ENCODE peak calls at places on chromosomes 3 and 15, in five cellular contexts. J is pancreas; V is psoas muscle; X is Peyer's patch; F is naive thymus-derived CD4-positive, alpha-beta T cell. H is an unnamed sample. For H3K9me3, the result is how much of the 10 kb centered on the place peaks cover.

GRCh38 chr3:66031102-66031698 is 7.5 kb downstream of the MAGI1 start:
- DNase-seq in J (no peak), V (no peak), X (no peak), F (no peak), H (no peak)

GRCh38 chr3:173135059-173135458 is 6.0 kb downstream of the SPATA16 start:
- DNase-seq in J (no peak), V (no peak), X (no peak), F (no peak), H (no peak)

GRCh38 chr15:73237910-73238309 is 130.8 kb downstream of the HCN4 start:
- DNase-seq in J (no peak), V (no peak), X (no peak), F (no peak), H (no peak)

GRCh38 chr3:55721716-55722484 is 234.8 kb upstream of the WNT5A start:
- DNase-seq in J (no peak), V (no peak), X (no peak), F (no peak), H (no peak)

GRCh38 chr15:38714309-38715072 is 149.9 kb upstream of the RASGRP1 start:
- DNase-seq in J (no peak), V (no peak), X (no peak), F (no peak), H (no peak)

GRCh38 chr15:91055548-91056331 is 33.3 kb upstream of the VPS33B start:
- DNase-seq in J (peak), V (peak), X (no peak), F (no peak), H (no peak)

GRCh38 chr15:25700916-25701315 is 162.2 kb downstream of the ATP10A start:
- DNase-seq in J (no peak), V (no peak), X (no peak), F (no peak), H (peak)

GRCh38 chr3:8474991-8475390 is 26.6 kb upstream of the LMCD1 start:
- DNase-seq in J (no peak), V (no peak), X (no peak), F (no peak), H (no peak)

GRCh38 chr3:43198791-43199644 is 87.3 kb upstream of the SNRK start:
- DNase-seq in J (no peak), V (no peak), X (no peak), F (no peak), H (no peak)

GRCh38 chr3:38457111-38458003 is 3.7 kb downstream of the ACVR2B start:
- DNase-seq in J (no peak), V (no peak), X (no peak), F (no peak), H (no peak)

GRCh38 chr3:65831733-65832425 is 206.8 kb downstream of the MAGI1 start:
- DNase-seq in J (no peak), V (no peak), X (no peak), F (no peak), H (no peak)

GRCh38 chr15:51505251-51505650 is 117.3 kb downstream of the DMXL2 start:
- DNase-seq in J (no peak), V (no peak), X (no peak), F (no peak), H (no peak)

GRCh38 chr3:49683162-49683561 is 6.1 kb downstream of the MST1 start:
- DNase-seq in J (no peak), V (no peak), X (no peak), F (no peak), H (no peak)

GRCh38 chr3:127015282-127016042 is 32.5 kb downstream of the PLXNA1 start:
- DNase-seq in J (no peak), V (no peak), X (no peak), F (no peak), H (no peak)

GRCh38 chr3:74124716-74125115 is 489.7 kb downstream of the CNTN3 start:
- DNase-seq in J (no peak), V (no peak), X (no peak), F (no peak), H (no peak)

GRCh38 chr15:91866371-91866905 is 12.9 kb downstream of the SLCO3A1 start:
- DNase-seq in J (no peak), V (peak), X (no peak), F (no peak), H (no peak)

GRCh38 chr3:69226071-69226470 is 103.7 kb upstream of the LMOD3 start:
- DNase-seq in J (no peak), V (no peak), X (no peak), F (no peak), H (no peak)

GRCh38 chr3:161925749-161926360 is 429.2 kb downstream of the OTOL1 start:
- DNase-seq in J (no peak), V (no peak), X (no peak), F (no peak), H (no peak)

GRCh38 chr15:51131596-51132290 is 37.0 kb upstream of the TNFAIP8L3 start:
- DNase-seq in J (no peak), V (no peak), X (no peak), F (no peak), H (no peak)

GRCh38 chr3:179196098-179196497 is 47.9 kb downstream of the PIK3CA start:
- DNase-seq in J (no peak), V (no peak), X (no peak), F (peak), H (no peak)

GRCh38 chr3:24773798-24774197 is 279.1 kb upstream of the THRB start:
- DNase-seq in J (peak), V (peak), X (no peak), F (no peak), H (peak)

DNA sequence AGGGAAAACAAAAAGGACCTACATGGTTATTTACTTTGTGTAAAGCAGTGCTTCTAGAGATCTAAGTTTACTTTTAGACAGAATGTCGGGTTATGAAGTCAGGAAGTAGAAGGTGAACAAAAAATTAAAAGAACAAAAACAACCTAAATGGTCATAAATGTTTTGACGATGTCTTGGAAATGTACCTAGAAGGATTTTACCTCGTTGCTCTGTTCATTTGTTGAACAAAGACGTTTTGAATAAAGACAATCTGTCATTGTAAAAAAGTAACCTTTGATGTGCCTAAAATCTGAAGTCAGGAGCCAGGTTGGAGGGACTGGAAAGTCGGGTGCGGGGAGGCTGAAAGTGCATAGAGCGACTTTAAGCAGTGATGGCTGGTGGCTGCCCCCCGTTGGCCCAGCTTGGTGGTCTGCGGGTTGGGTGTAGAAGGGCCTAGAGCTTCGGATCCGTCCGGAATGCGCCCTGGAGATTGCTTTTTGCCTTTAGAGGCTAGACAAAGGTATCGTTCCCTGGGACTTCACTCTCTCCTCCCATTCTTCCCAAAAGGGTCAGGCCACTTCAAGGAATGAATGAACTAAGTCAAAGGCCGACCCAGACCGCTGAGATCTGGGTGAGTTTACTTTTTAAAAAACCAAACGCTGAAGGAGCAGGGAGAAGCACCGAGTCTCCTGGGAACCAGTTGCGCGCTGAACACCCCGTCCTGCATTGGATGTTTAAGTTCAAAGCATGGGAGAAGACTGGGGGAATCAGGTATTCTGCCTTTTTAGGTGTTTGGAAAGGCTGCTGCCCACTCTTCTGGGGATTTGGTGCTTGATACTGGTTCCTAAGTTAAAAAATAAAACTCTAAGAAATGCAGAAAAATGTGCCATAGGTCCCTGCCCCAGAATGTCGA is 2.2 kb downstream of the SOX14 start:
- DNase-seq in J (no peak), V (no peak), X (no peak), F (no peak), H (no peak)
- H3K9me3 ChIP-seq in J (under half), V (under half), X (under half), F (under half), H (under half)

GRCh38 chr3:195411831-195412230 is 31.0 kb downstream of the ACAP2 start:
- DNase-seq in J (no peak), V (no peak), X (no peak), F (no peak), H (no peak)
- H3K9me3 ChIP-seq in J (under half), V (under half), X (under half), F (under half), H (under half)

GRCh38 chr15:70690012-70690411 is 73.3 kb downstream of the UACA start:
- DNase-seq in J (no peak), V (no peak), X (no peak), F (no peak), H (no peak)

GRCh38 chr15:70690491-70691281 is 72.7 kb downstream of the UACA start:
- DNase-seq in J (no peak), V (no peak), X (no peak), F (no peak), H (no peak)

DNA sequence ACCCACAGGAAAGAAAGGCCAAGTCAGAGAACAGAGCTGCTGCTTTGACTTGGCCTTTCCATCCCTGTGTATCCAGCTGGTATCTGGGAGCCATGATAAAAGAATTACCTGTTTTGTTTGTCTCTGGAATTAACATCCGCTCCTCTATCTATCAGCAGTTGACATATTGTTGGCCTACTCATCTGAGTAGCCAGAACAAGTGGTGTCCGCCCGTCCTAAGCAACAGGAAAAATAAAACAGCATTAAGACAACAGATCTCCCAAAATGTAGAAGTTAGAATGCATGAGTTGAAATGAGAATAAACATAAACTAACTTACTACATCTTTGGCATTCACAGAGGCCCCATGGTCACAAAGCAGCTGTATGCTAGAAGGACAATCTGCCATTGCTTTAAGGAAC is 75.9 kb downstream of the UACA start:
- DNase-seq in J (no peak), V (no peak), X (no peak), F (no peak), H (no peak)
- H3K9me3 ChIP-seq in J (under half), V (under half), X (under half), F (under half), H (under half)

GRCh38 chr15:52784799-52785671 is 5.1 kb downstream of the ONECUT1 start:
- DNase-seq in J (peak), V (no peak), X (no peak), F (no peak), H (no peak)

GRCh38 chr15:52783191-52783829 is 6.8 kb downstream of the ONECUT1 start:
- DNase-seq in J (peak), V (no peak), X (no peak), F (no peak), H (no peak)

GRCh38 chr15:52782514-52782913 is 7.6 kb downstream of the ONECUT1 start:
- DNase-seq in J (no peak), V (no peak), X (no peak), F (no peak), H (no peak)

GRCh38 chr15:52785672-52786406 is 4.3 kb downstream of the ONECUT1 start:
- DNase-seq in J (peak), V (no peak), X (no peak), F (no peak), H (no peak)

GRCh38 chr15:52783929-52784798 is 6.0 kb downstream of the ONECUT1 start:
- DNase-seq in J (peak), V (no peak), X (no peak), F (no peak), H (no peak)
- H3K9me3 ChIP-seq in J (under half), V (under half), X (under half), F (under half), H (under half)

GRCh38 chr3:75737831-75738493 is 47.4 kb downstream of the ZNF717 start:
- DNase-seq in J (no peak), V (no peak), X (no peak), F (no peak), H (no peak)
- H3K9me3 ChIP-seq in J (under half), V (half or more), X (under half), F (half or more), H (under half)

GRCh38 chr3:51519848-51520247 is 18.7 kb upstream of the RAD54L2 start:
- DNase-seq in J (no peak), V (no peak), X (no peak), F (no peak), H (peak)
- H3K9me3 ChIP-seq in J (under half), V (under half), X (under half), F (under half), H (under half)

DNA sequence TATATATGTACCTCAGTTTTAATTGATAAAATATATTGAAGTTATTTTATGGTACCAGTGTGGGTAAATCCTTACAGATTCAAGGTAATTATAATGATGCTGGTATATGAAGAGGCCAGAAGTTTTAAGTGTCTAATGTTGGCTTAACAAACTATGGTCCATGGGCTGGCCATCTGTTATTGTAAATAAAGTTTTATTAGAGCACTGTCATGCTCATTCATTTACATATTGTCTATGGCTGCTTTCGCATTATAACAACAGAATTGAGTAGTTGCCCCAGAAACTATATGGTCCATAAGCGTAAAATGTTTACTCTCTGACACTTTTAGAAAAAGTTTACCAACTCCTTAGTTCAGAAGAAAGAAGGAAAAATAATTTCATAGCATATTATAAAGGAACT is 67.9 kb downstream of the MEF2A start:
- DNase-seq in J (no peak), V (no peak), X (no peak), F (no peak), H (no peak)
- H3K9me3 ChIP-seq in J (under half), V (under half), X (under half), F (under half), H (under half)

DNA sequence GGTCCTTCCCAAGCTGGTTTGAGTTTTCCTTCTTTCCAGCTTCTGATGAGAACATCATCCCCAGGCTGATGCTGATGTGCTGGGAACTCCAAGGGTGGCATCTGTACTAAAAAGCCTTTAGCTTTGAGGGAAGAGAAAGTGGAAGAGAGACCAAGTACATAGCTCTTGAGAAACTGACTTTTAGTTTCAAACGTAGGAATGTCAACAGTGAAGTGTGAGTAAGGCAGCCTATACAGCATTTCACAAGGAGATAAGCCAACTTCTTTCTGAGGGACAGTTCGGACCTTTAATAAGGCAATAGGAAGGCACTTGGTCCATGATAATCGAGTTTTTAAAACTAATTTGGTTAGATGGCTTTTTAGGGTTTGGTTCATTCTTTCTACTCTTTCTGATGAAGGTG is 53.7 kb downstream of the DLG1 start:
- DNase-seq in J (no peak), V (no peak), X (no peak), F (no peak), H (no peak)
- H3K9me3 ChIP-seq in J (under half), V (under half), X (under half), F (under half), H (under half)

GRCh38 chr15:92954578-92954977 is 54.5 kb downstream of the CHD2 start:
- DNase-seq in J (no peak), V (no peak), X (no peak), F (no peak), H (no peak)

GRCh38 chr15:92960996-92961681 is 61.0 kb downstream of the CHD2 start:
- DNase-seq in J (no peak), V (no peak), X (no peak), F (no peak), H (no peak)

GRCh38 chr15:92955706-92956105 is 55.6 kb downstream of the CHD2 start:
- DNase-seq in J (no peak), V (no peak), X (no peak), F (no peak), H (no peak)

GRCh38 chr15:92959219-92959618 is 59.1 kb downstream of the CHD2 start:
- DNase-seq in J (no peak), V (no peak), X (no peak), F (no peak), H (no peak)

DNA sequence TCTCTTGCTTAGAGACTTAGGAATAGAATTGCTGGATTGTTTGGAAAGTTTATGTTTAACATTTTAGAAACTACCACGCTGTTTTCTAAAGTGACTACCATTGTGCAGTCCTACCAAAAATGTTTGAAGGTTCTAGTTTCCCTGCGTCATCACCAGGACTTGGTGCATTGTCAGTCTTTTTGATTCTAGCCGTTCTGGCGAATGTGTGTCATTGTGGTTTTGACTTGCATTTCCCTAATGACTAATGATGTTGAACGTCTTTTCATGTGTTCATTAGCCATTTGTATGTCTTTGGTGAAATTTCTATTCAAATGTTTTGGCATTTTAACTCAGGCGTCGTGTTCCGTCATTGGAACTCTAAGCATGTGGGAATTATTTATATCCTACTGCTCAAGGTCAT is 58.0 kb downstream of the CHD2 start:
- DNase-seq in J (no peak), V (no peak), X (no peak), F (no peak), H (no peak)
- H3K9me3 ChIP-seq in J (under half), V (under half), X (under half), F (under half), H (under half)

GRCh38 chr15:62212746-62213145 is 47.7 kb upstream of the C2CD4B start:
- DNase-seq in J (no peak), V (no peak), X (no peak), F (peak), H (no peak)
- H3K9me3 ChIP-seq in J (under half), V (under half), X (under half), F (under half), H (under half)